ENCODE peak calls at places on chromosomes 5 and 9, in seven cellular contexts. X, V, P, Q, H, F and B are unnamed samples.

GRCh38 chr9:122389799-122390481 is 19.1 kb downstream of the PTGS1 start:
- DNase-seq in X (no peak), V (no peak), P (no peak), Q (no peak), H (no peak), F (no peak), B (no peak)

GRCh38 chr9:95772320-95773060 is 103.0 kb upstream of the ERCC6L2 start:
- DNase-seq in X (no peak), V (no peak), P (peak), Q (no peak), H (no peak), F (no peak), B (peak)

GRCh38 chr5:42021923-42022322 is 96.8 kb downstream of the FBXO4 start:
- DNase-seq in X (no peak), V (no peak), P (no peak), Q (no peak), H (no peak), F (no peak), B (no peak)

GRCh38 chr9:132249123-132249522 is 87.3 kb downstream of the NTNG2 start:
- DNase-seq in X (peak), V (no peak), P (no peak), Q (no peak), H (no peak), F (no peak), B (no peak)

GRCh38 chr9:95131023-95131943 is 186.2 kb downstream of the FANCC start:
- DNase-seq in X (peak), V (peak), P (peak), Q (peak), H (peak), F (peak), B (peak)

GRCh38 chr5:35876922-35877321 is 20.2 kb downstream of the IL7R start:
- DNase-seq in X (no peak), V (no peak), P (peak), Q (no peak), H (no peak), F (no peak), B (no peak)

GRCh38 chr5:23525751-23526150 is 18.3 kb downstream of the PRDM9 start:
- DNase-seq in X (no peak), V (no peak), P (no peak), Q (no peak), H (no peak), F (no peak), B (no peak)

GRCh38 chr9:99818439-99818992 is 3.2 kb upstream of the NR4A3 start:
- DNase-seq in X (no peak), V (no peak), P (no peak), Q (no peak), H (no peak), F (no peak), B (no peak)